ENCODE peak calls at places on chromosomes 7 and 10, in eight cellular contexts. J is SK-N-SH, R is transverse colon, V is K562, W is GM23338, Q is breast epithelium, G is HCT116, P is GM12891. C is an unnamed sample.
A peak's percentile ranks its signal among the peaks of the same experiment; 100 is the strongest.

GRCh38 chr7:128304212-128304611 is 39.5 kb downstream of the RBM28 start:
- DNase-seq in J (no peak), W (no peak), G (no peak), Q (no peak), V (no peak), R (no peak), P (no peak), C (no peak)

GRCh38 chr7:27260211-27260610 is 17.6 kb downstream of the EVX1 start:
- DNase-seq in R (no peak), Q (no peak), W (no peak), V (no peak), G (no peak), J (no peak), P (no peak), C (no peak)

GRCh38 chr10:84026821-84027257 is 112.5 kb upstream of the GHITM start:
- DNase-seq in Q (no peak), R (no peak), J (peak; percentile 35), W (peak; percentile 73), P (no peak), G (peak; percentile 7), V (peak; percentile 56), C (no peak)

GRCh38 chr7:112908106-112908505 is 117.9 kb upstream of the TMEM168 start:
- DNase-seq in J (no peak), Q (no peak), W (peak; percentile 54), G (no peak), V (no peak), R (no peak), P (no peak), C (no peak)

GRCh38 chr10:33332183-33333031 is 2.1 kb downstream of the NRP1 start:
- DNase-seq in V (no peak), W (no peak), Q (no peak), G (no peak), P (no peak), J (no peak), R (no peak), C (no peak)

GRCh38 chr7:106736508-106737201 is 75.7 kb upstream of the CCDC71L start:
- DNase-seq in W (peak; percentile 90), P (peak; percentile 18), R (peak; percentile 27), J (peak; percentile 30), Q (peak; percentile 25), G (peak; percentile 73), V (peak; percentile 53), C (no peak)

GRCh38 chr10:87845624-87846377 is 17.5 kb downstream of the KLLN start:
- DNase-seq in W (no peak), G (peak; percentile 77), Q (no peak), J (no peak), V (no peak), P (no peak), R (no peak), C (no peak)

GRCh38 chr7:363626-364025 is 73.7 kb downstream of the FOXL3 start:
- DNase-seq in R (no peak), P (no peak), G (no peak), V (no peak), J (no peak), W (no peak), Q (no peak), C (no peak)

GRCh38 chr10:34742456-34742855 is 72.6 kb downstream of the PARD3 start:
- DNase-seq in V (no peak), P (no peak), R (no peak), W (no peak), Q (no peak), G (no peak), J (no peak), C (no peak)

GRCh38 chr10:21355591-21356011 is 169.9 kb downstream of the SKIDA1 start:
- DNase-seq in Q (no peak), P (no peak), R (no peak), J (no peak), G (no peak), V (no peak), W (no peak), C (no peak)

GRCh38 chr7:2012981-2013380 is 219.8 kb downstream of the MAD1L1 start:
- DNase-seq in R (no peak), Q (no peak), P (no peak), W (no peak), G (no peak), J (peak; percentile 98), V (no peak), C (no peak)

GRCh38 chr10:97407211-97407951 is 6.2 kb upstream of the RRP12 start:
- DNase-seq in R (peak; percentile 62), V (peak; percentile 71), P (peak; percentile 49), G (peak; percentile 77), Q (peak; percentile 38), W (peak; percentile 90), J (peak; percentile 79), C (no peak)

GRCh38 chr10:110170142-110170887 is 37.1 kb upstream of the MXI1 start:
- DNase-seq in W (peak; percentile 62), Q (no peak), P (no peak), J (no peak), V (no peak), G (no peak), R (no peak), C (no peak)

GRCh38 chr7:139691253-139691781 is 86.5 kb downstream of the HIPK2 start:
- DNase-seq in P (no peak), Q (peak; percentile 44), R (peak; percentile 69), W (no peak), G (no peak), V (no peak), J (peak; percentile 81), C (no peak)

GRCh38 chr10:23037561-23037960 is 57.8 kb upstream of the MSRB2 start:
- DNase-seq in G (no peak), P (no peak), W (no peak), V (no peak), J (no peak), R (no peak), Q (no peak), C (no peak)

GRCh38 chr10:77949167-77949566 is 22.6 kb upstream of the DLG5 start:
- DNase-seq in R (no peak), Q (peak; percentile 90), V (no peak), G (peak; percentile 82), W (peak; percentile 88), J (no peak), P (no peak), C (no peak)

GRCh38 chr10:95332666-95333249 is 42.0 kb upstream of the PDLIM1 start:
- DNase-seq in G (no peak), W (no peak), P (no peak), R (no peak), V (no peak), J (no peak), Q (no peak), C (no peak)

DNA sequence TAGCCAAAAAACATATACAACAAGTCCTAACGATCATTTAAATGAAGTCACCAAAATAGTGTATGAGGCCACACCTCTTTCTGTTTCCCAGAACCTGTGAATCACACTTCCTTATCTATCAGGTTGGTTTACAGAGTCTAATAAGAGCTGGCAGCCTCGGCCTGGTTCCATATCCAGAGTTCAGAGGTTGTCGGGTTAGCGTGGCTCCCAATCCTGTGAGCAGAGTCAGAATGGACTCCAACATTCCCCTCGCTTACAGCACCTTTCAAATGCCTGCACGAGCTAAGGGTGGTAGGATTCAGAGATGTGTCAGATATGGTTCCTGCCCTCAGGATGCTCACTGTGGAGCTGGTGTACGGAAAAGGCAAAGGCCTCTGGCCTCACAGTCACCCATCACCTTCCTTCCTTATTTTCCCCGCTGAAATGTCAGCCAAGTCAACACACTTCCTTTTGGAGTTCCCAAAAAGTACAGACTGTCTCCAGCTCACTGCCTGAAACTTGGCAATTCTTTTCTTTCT is 6.0 kb downstream of the IL15RA start:
- DNase-seq in G (no peak), J (no peak), P (no peak), Q (peak; percentile 18), W (no peak), R (peak; percentile 74), V (peak; percentile 68), C (no peak)
- TF ChIP-seq POLR2AphosphoS5 in G (no peak), J (no peak), P (no peak), Q (peak; percentile 50), W (no peak), R (peak; percentile 51), V (no peak), C (no peak)

GRCh38 chr7:115009139-115009538 is 87.2 kb downstream of the MDFIC start:
- DNase-seq in P (no peak), V (no peak), W (no peak), R (no peak), J (no peak), Q (no peak), G (no peak), C (no peak)

GRCh38 chr7:115007751-115008150 is 85.9 kb downstream of the MDFIC start:
- DNase-seq in G (no peak), Q (no peak), V (no peak), R (no peak), P (no peak), W (no peak), J (no peak), C (no peak)

GRCh38 chr7:115010436-115010810 is 88.5 kb downstream of the MDFIC start:
- DNase-seq in P (no peak), R (no peak), Q (no peak), G (no peak), V (no peak), W (no peak), J (no peak), C (no peak)

GRCh38 chr7:115009736-115010435 is 88.0 kb downstream of the MDFIC start:
- DNase-seq in W (no peak), P (no peak), R (peak; percentile 19), G (no peak), V (no peak), Q (no peak), J (no peak), C (no peak)

DNA sequence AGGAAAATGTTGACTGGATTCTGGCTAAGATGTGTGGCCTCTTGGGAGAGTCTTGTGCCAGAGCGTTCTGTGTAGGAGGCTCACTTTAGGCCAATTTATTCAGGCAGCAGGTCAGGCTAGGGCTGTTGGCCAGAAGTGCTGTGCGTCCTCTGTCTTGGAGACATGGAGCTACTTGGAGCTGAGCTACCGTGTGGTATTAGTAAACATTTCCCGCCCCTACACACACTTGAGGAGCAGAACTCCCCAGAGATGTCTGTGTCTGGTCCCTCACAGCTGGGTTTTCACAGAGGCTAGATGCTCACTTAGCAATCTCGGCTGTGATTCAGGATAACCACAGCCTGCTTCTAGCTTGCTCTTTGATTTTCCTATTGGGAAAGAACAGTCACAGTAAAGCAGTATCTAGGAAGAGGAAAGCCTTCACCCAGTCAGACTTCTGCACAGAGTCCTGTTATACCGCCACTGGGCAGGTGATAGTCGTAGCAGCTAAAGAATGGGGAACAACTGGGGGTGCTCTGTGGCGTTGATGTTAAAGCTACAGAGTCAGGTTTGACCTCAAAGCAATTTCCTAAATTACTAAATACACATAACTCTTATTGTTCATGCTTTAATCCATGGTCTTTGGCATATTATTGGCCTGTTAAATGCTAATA is 86.7 kb downstream of the MDFIC start:
- DNase-seq in Q (peak; percentile 44), P (no peak), V (no peak), R (peak; percentile 36), W (no peak), J (no peak), G (no peak), C (peak; percentile 6)
- TF ChIP-seq POLR2AphosphoS5 in Q (no peak), P (no peak), V (no peak), R (peak; percentile 55), W (no peak), J (no peak), G (no peak), C (no peak)

GRCh38 chr10:10846476-10846875 is 171.2 kb upstream of the CELF2 start:
- DNase-seq in Q (no peak), G (no peak), W (no peak), R (no peak), J (no peak), V (no peak), P (no peak), C (no peak)
- TF ChIP-seq POLR2AphosphoS5 in Q (no peak), G (no peak), W (no peak), R (no peak), J (no peak), V (no peak), P (no peak), C (no peak)

GRCh38 chr7:132500727-132501410 is 75.4 kb downstream of the PLXNA4 start:
- DNase-seq in W (peak; percentile 64), V (no peak), P (no peak), G (no peak), J (peak; percentile 43), Q (no peak), R (peak; percentile 28), C (no peak)
- TF ChIP-seq POLR2AphosphoS5 in W (no peak), V (no peak), P (no peak), G (no peak), J (no peak), Q (no peak), R (no peak), C (no peak)

C was measured in SK-N-MC.